ENCODE peak calls at places on chromosome 6, in eight cellular contexts. A is pancreas, W is AG09309, N is astrocyte, C is progenitor cell of endocrine pancreas, T is Caco-2, S is IMR-90, Z is ascending aorta. B is an unnamed sample.

GRCh38 chr6:35061651-35062410 is 79.3 kb downstream of the TCP11 start:
- DNase-seq in N (no peak), W (no peak), C (no peak), A (no peak), T (no peak), Z (no peak), S (peak), B (no peak)

GRCh38 chr6:40011844-40012243 is 77.6 kb upstream of the MOCS1 start:
- DNase-seq in C (no peak), T (no peak), N (no peak), A (no peak), W (no peak), S (no peak), Z (no peak), B (no peak)

GRCh38 chr6:67009818-67010217 is 1302.8 kb upstream of the EYS start:
- DNase-seq in S (no peak), A (no peak), T (peak), N (no peak), W (no peak), Z (no peak), C (no peak), B (no peak)

GRCh38 chr6:31216208-31216898 is 45.9 kb upstream of the POU5F1 start:
- DNase-seq in C (no peak), T (no peak), S (no peak), A (no peak), N (no peak), W (no peak), Z (no peak), B (no peak)

GRCh38 chr6:31476515-31477139 is 21.3 kb upstream of the MICB start:
- DNase-seq in A (no peak), Z (no peak), S (no peak), T (peak), C (no peak), N (no peak), W (no peak), B (no peak)

GRCh38 chr6:116166369-116166768 is 40.4 kb upstream of the COL10A1 start:
- DNase-seq in W (no peak), S (no peak), T (no peak), N (peak), Z (no peak), A (no peak), C (no peak), B (no peak)

GRCh38 chr6:87822011-87822410 is 120.0 kb upstream of the AKIRIN2 start:
- DNase-seq in A (no peak), W (no peak), Z (no peak), T (peak), C (no peak), S (peak), N (peak), B (no peak)

GRCh38 chr6:47238456-47238995 is 71.2 kb downstream of the TNFRSF21 start:
- DNase-seq in S (peak), N (peak), W (no peak), A (no peak), C (no peak), Z (no peak), T (no peak), B (no peak)

GRCh38 chr6:31888281-31889258 is 8.9 kb downstream of the EHMT2 start:
- DNase-seq in S (no peak), A (peak), T (peak), Z (no peak), W (no peak), C (peak), N (no peak), B (no peak)

GRCh38 chr6:130513770-130514169 is 148.0 kb downstream of the TMEM200A start:
- DNase-seq in Z (no peak), W (peak), S (peak), A (no peak), C (no peak), N (peak), T (no peak), B (no peak)

GRCh38 chr6:149964243-149965190 is 774 bp downstream of the ULBP1 start:
- DNase-seq in N (peak), A (no peak), S (peak), W (no peak), Z (no peak), C (no peak), T (no peak), B (peak)

GRCh38 chr6:118344014-118344670 is 204.0 kb upstream of the PLN start:
- DNase-seq in S (peak), W (no peak), C (no peak), T (peak), N (no peak), Z (no peak), A (no peak), B (no peak)

GRCh38 chr6:153140299-153140698 is 9.2 kb upstream of the RGS17 start:
- DNase-seq in A (no peak), S (no peak), T (no peak), Z (no peak), C (no peak), W (no peak), N (no peak), B (no peak)

GRCh38 chr6:113050979-113051378 is 703.8 kb downstream of the RFPL4B start:
- DNase-seq in W (no peak), S (no peak), T (no peak), Z (no peak), N (no peak), A (no peak), C (no peak), B (no peak)

GRCh38 chr6:26457407-26457795 is 354 bp upstream of the BTN2A1 start:
- DNase-seq in A (no peak), N (no peak), C (no peak), T (no peak), Z (no peak), S (no peak), W (no peak), B (no peak)

GRCh38 chr6:37049990-37050853 is 44.8 kb downstream of the FGD2 start:
- DNase-seq in N (no peak), C (no peak), Z (peak), A (no peak), T (no peak), W (no peak), S (no peak), B (no peak)

GRCh38 chr6:2791124-2792050 is 26.2 kb downstream of the WRNIP1 start:
- DNase-seq in S (peak), W (peak), Z (peak), N (peak), C (peak), A (no peak), T (peak), B (no peak)

GRCh38 chr6:2793491-2794151 is 28.4 kb downstream of the WRNIP1 start:
- DNase-seq in C (no peak), N (peak), Z (no peak), S (no peak), A (no peak), W (no peak), T (no peak), B (no peak)

GRCh38 chr6:2794171-2794730 is 29.1 kb downstream of the WRNIP1 start:
- DNase-seq in T (no peak), Z (no peak), N (peak), C (no peak), S (peak), W (no peak), A (no peak), B (no peak)

GRCh38 chr6:2792330-2792729 is 27.1 kb downstream of the WRNIP1 start:
- DNase-seq in W (no peak), C (no peak), Z (no peak), N (peak), T (no peak), S (peak), A (no peak), B (no peak)

DNA sequence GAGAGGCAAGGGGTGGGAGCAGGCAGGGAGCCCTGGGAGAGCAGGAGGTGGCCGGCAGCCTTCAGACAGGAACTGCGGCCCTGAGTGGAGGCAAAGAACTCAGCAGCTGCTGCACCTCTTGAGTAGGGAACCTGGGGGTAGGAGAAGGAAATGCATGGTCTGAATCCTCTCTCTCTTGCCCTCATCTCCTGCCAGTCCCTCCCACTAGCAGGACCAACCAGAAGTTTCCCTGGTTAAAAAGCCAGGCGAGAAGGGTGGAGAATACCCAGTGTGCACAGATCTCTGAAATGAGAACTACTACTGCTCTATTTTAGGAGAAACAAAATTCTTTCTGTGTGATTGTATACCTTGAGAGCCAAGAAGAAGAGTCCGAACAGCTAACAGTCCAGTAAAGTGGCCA is 25.4 kb downstream of the WRNIP1 start:
- DNase-seq in A (no peak), C (no peak), T (peak), S (peak), W (no peak), Z (no peak), N (no peak), B (no peak)
- TF ChIP-seq CTCF in A (no peak), C (no peak), T (no peak), S (peak), W (peak), Z (no peak), N (no peak), B (no peak)

GRCh38 chr6:33971580-33971979 is 167.8 kb upstream of the MLN start:
- DNase-seq in W (no peak), C (no peak), A (no peak), N (no peak), S (no peak), Z (no peak), T (no peak), B (no peak)

GRCh38 chr6:33967266-33967767 is 163.5 kb upstream of the MLN start:
- DNase-seq in S (no peak), T (no peak), C (no peak), N (no peak), W (no peak), A (no peak), Z (no peak), B (peak)

GRCh38 chr6:33966536-33966935 is 162.7 kb upstream of the MLN start:
- DNase-seq in A (no peak), S (no peak), W (no peak), C (no peak), Z (no peak), N (no peak), T (no peak), B (peak)

GRCh38 chr6:33965766-33966165 is 162.0 kb upstream of the MLN start:
- DNase-seq in N (no peak), S (no peak), T (no peak), Z (no peak), W (no peak), C (no peak), A (no peak), B (no peak)

GRCh38 chr6:33967966-33968724 is 164.3 kb upstream of the MLN start:
- DNase-seq in C (no peak), A (no peak), S (no peak), W (peak), Z (no peak), N (no peak), T (peak), B (peak)
- TF ChIP-seq CTCF in C (peak), A (no peak), S (no peak), W (peak), Z (no peak), N (peak), T (peak), B (peak)

GRCh38 chr6:21123485-21124436 is 469.8 kb upstream of the SOX4 start:
- DNase-seq in W (no peak), N (no peak), Z (no peak), T (peak), S (no peak), C (no peak), A (no peak), B (no peak)
- TF ChIP-seq CTCF in W (no peak), N (no peak), Z (no peak), T (no peak), S (no peak), C (no peak), A (no peak), B (no peak)

GRCh38 chr6:14386263-14386981 is 268.9 kb downstream of the CD83 start:
- DNase-seq in T (no peak), Z (no peak), N (no peak), A (no peak), W (no peak), C (no peak), S (no peak), B (no peak)
- TF ChIP-seq CTCF in T (no peak), Z (no peak), N (no peak), A (no peak), W (no peak), C (no peak), S (no peak), B (no peak)